ENCODE peak calls at places on chromosomes 13 and 19, in six cellular contexts. U, Z, G, L, X and A are unnamed samples. For H3K4me1, the result is how much of the 10 kb centered on the place peaks cover.

GRCh38 chr19:10516671-10517286 is 468 bp downstream of the S1PR5 start:
- DNase-seq in G (no peak), L (no peak), Z (no peak), X (no peak), U (peak), A (no peak)

GRCh38 chr19:3778899-3779723 is 7.1 kb downstream of the MATK start:
- DNase-seq in L (no peak), U (no peak), X (no peak), Z (no peak), G (no peak), A (no peak)

GRCh38 chr13:36057041-36057440 is 74.1 kb downstream of the DCLK1 start:
- DNase-seq in L (no peak), U (no peak), Z (no peak), G (no peak), X (no peak), A (no peak)

GRCh38 chr13:71149498-71150363 is 717.3 kb downstream of the DACH1 start:
- DNase-seq in X (no peak), U (no peak), L (no peak), Z (no peak), G (no peak), A (no peak)

GRCh38 chr19:47310819-47311218 is 1.2 kb downstream of the C5AR1 start:
- DNase-seq in L (no peak), G (peak), U (no peak), Z (peak), X (no peak), A (no peak)

GRCh38 chr13:41061914-41062837 is 867 bp downstream of the WBP4 start:
- DNase-seq in X (no peak), U (no peak), L (no peak), G (no peak), Z (no peak), A (peak)

GRCh38 chr13:93108111-93108581 is 118.5 kb upstream of the GPC6 start:
- DNase-seq in L (no peak), Z (no peak), G (no peak), X (no peak), U (no peak), A (no peak)

GRCh38 chr13:65638572-65639168 is 1591.5 kb downstream of the PCDH9 start:
- DNase-seq in L (no peak), X (no peak), G (no peak), U (no peak), Z (no peak), A (no peak)

GRCh38 chr19:52391135-52391534 is 6.5 kb upstream of the ZNF528 start:
- DNase-seq in L (no peak), X (no peak), U (no peak), Z (no peak), G (no peak), A (no peak)

GRCh38 chr13:26872444-26873173 is 112.0 kb upstream of the GPR12 start:
- DNase-seq in Z (no peak), L (peak), G (no peak), X (peak), U (peak), A (no peak)

GRCh38 chr13:92187378-92187989 is 789.1 kb downstream of the GPC5 start:
- DNase-seq in U (no peak), Z (no peak), L (peak), X (no peak), G (no peak), A (no peak)

GRCh38 chr13:35917942-35918645 is 213.1 kb downstream of the DCLK1 start:
- DNase-seq in Z (no peak), U (no peak), G (no peak), X (no peak), L (no peak), A (no peak)

GRCh38 chr19:46821512-46822359 is 28.9 kb downstream of the AP2S1 start:
- DNase-seq in X (peak), U (peak), L (peak), G (no peak), Z (no peak), A (no peak)

GRCh38 chr19:30065680-30066606 is 123.9 kb downstream of the URI1 start:
- DNase-seq in X (no peak), U (no peak), L (no peak), G (no peak), Z (no peak), A (no peak)

GRCh38 chr13:66519259-66519658 is 710.9 kb downstream of the PCDH9 start:
- DNase-seq in G (no peak), X (no peak), Z (no peak), U (no peak), L (no peak), A (no peak)

GRCh38 chr13:41455725-41456419 is 1.5 kb upstream of the RGCC start:
- DNase-seq in G (no peak), Z (no peak), L (no peak), U (no peak), X (no peak), A (no peak)

GRCh38 chr13:91554101-91554500 is 155.7 kb downstream of the GPC5 start:
- DNase-seq in G (no peak), L (no peak), U (no peak), Z (no peak), X (no peak), A (no peak)

GRCh38 chr19:47446534-47447469 is 24.9 kb downstream of the SLC8A2 start:
- DNase-seq in Z (no peak), L (peak), X (no peak), U (no peak), G (no peak), A (no peak)

GRCh38 chr13:114282143-114282685 is 813 bp downstream of the UPF3A start:
- DNase-seq in G (peak), X (no peak), Z (peak), U (peak), L (peak), A (peak)

GRCh38 chr19:5403968-5404640 is 51.1 kb upstream of the ZNRF4 start:
- DNase-seq in L (peak), G (peak), Z (peak), U (peak), X (peak), A (no peak)
- H3K4me1 ChIP-seq in L (under half), G (under half), Z (under half), U (under half), X (under half), A (under half)

GRCh38 chr13:99383511-99383921 is 76.3 kb upstream of the GPR183 start:
- DNase-seq in X (no peak), U (no peak), G (no peak), L (no peak), Z (no peak), A (peak)
- H3K4me1 ChIP-seq in X (half or more), U (half or more), G (under half), L (under half), Z (under half), A (under half)

GRCh38 chr19:45076029-45076850 is at the start of gene ZNF296:
- DNase-seq in L (peak), U (peak), Z (peak), X (peak), G (peak), A (peak)
- H3K4me1 ChIP-seq in L (under half), U (under half), Z (under half), X (under half), G (under half), A (under half)

GRCh38 chr19:17073869-17074627 is 1.2 kb downstream of the HAUS8 start:
- DNase-seq in Z (no peak), L (peak), X (no peak), G (no peak), U (peak), A (no peak)
- H3K4me1 ChIP-seq in Z (under half), L (under half), X (under half), G (under half), U (under half), A (under half)

GRCh38 chr19:2611483-2612464 is 90.7 kb downstream of the GNG7 start:
- DNase-seq in X (no peak), U (peak), Z (no peak), G (peak), L (no peak), A (no peak)
- H3K4me1 ChIP-seq in X (under half), U (under half), Z (under half), G (under half), L (under half), A (under half)

GRCh38 chr19:33247441-33247819 is 21.8 kb upstream of the SLC7A10 start:
- DNase-seq in Z (no peak), G (no peak), X (no peak), U (no peak), L (no peak), A (no peak)
- H3K4me1 ChIP-seq in Z (under half), G (under half), X (under half), U (under half), L (under half), A (under half)

DNA sequence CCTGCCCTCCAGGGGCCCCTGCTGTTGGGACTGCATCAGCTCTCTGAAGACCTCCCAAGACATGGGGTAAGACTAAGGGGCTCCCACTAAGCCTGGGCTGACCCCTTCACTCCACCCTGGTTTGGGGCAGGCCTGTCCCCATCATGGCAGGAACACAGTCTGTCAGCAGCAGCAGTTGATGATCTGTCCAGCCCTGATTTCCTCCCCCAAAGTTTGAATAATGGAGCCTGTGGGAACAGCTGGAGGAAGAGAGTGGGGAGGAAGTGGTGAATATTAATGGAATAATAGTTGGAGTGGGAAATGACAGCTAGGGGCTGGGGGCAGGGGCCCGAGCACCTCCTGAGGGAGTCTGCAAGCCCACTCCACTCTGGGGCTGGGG is 1.3 kb upstream of the B3GNT8 start:
- DNase-seq in U (no peak), Z (no peak), L (no peak), G (no peak), X (no peak), A (no peak)
- H3K4me1 ChIP-seq in U (under half), Z (under half), L (under half), G (under half), X (under half), A (half or more)

GRCh38 chr19:48955308-48955958 is 758 bp downstream of the BAX start:
- DNase-seq in U (no peak), G (no peak), Z (no peak), X (no peak), L (peak), A (no peak)

GRCh38 chr19:48954595-48955307 is at the start of gene BAX:
- DNase-seq in L (peak), Z (peak), X (peak), U (peak), G (peak), A (peak)

GRCh38 chr19:48958006-48958405 is 3.3 kb downstream of the BAX start:
- DNase-seq in Z (no peak), G (no peak), X (no peak), L (no peak), U (no peak), A (no peak)

GRCh38 chr19:48950830-48951519 is 3.7 kb upstream of the BAX start:
- DNase-seq in G (no peak), X (no peak), L (no peak), Z (no peak), U (no peak), A (no peak)

GRCh38 chr19:48954011-48954594 is 572 bp upstream of the BAX start:
- DNase-seq in Z (no peak), G (no peak), U (no peak), X (no peak), L (peak), A (no peak)
- H3K4me1 ChIP-seq in Z (under half), G (under half), U (under half), X (under half), L (under half), A (under half)

DNA sequence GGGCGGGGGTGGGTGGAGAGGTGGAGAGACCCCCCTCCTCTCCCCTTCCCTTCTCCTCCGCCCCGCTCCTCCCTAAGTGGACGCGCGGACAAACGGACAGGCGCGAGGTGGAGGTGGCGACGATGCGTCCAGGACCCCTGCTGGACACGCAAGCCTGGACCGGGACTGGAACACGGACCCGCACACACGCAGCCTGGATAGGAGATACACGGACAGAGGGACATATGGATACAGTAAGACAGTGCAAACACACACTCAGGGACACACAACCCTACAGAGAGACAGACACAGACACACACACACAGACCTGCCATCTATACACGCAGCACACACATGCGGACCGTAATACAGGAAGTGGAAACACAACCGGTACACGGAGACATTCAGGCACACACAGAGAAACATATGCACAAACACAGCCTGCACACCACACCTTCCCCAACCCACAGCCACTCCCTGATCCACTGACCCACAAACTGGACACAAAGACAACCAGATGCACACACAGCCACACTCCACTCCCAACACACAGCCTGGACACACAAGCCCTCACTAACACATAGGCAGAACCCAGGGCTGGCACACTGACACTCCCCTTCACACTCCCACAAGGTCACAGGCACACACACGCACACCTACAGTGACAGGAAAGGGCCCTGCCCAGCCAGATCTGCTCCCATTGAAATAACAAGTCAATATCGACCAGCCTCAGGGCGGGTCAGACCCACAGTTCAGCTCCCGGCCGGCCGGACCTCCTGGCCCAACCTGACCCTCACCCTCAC is 696 bp upstream of the ERFL start:
- DNase-seq in L (peak), U (peak), Z (no peak), X (no peak), G (no peak), A (no peak)
- H3K4me1 ChIP-seq in L (under half), U (under half), Z (under half), X (under half), G (under half), A (under half)

GRCh38 chr13:44230736-44231135 is 142.9 kb upstream of the SERP2 start:
- DNase-seq in G (no peak), L (no peak), X (no peak), Z (no peak), U (no peak), A (no peak)

GRCh38 chr13:44231786-44232516 is 141.7 kb upstream of the SERP2 start:
- DNase-seq in X (no peak), L (peak), Z (peak), G (no peak), U (no peak), A (peak)

GRCh38 chr13:44230071-44230470 is 143.6 kb upstream of the SERP2 start:
- DNase-seq in Z (no peak), U (no peak), G (no peak), L (no peak), X (no peak), A (no peak)

GRCh38 chr13:44232729-44233128 is 140.9 kb upstream of the SERP2 start:
- DNase-seq in U (no peak), G (no peak), L (no peak), X (no peak), Z (no peak), A (no peak)

GRCh38 chr13:44229371-44230030 is 144.1 kb upstream of the SERP2 start:
- DNase-seq in G (no peak), L (no peak), U (no peak), Z (no peak), X (no peak), A (no peak)
- H3K4me1 ChIP-seq in G (under half), L (under half), U (under half), Z (under half), X (under half), A (under half)